ENCODE peak calls at places on chromosomes 16 and 17, in seven cellular contexts. One of them, this sample, is unnamed.

GRCh38 chr16:86905302-86905701 is 327.0 kb downstream of the FOXL1 start:
- DNase-seq in GM12864: no peak
- DNase-seq in gastrocnemius medialis: no peak
- DNase-seq in AG09309: no peak
- DNase-seq in choroid plexus epithelial cell: no peak
- DNase-seq in fibroblast of mammary gland: no peak
- DNase-seq in fibroblast of lung: no peak
- DNase-seq in this sample: no peak

GRCh38 chr17:66727634-66728570 is 107.0 kb upstream of the CACNG5 start:
- DNase-seq in GM12864: peak
- DNase-seq in gastrocnemius medialis: no peak
- DNase-seq in AG09309: no peak
- DNase-seq in fibroblast of lung: peak
- DNase-seq in fibroblast of mammary gland: peak
- DNase-seq in choroid plexus epithelial cell: peak
- DNase-seq in this sample: peak

GRCh38 chr16:26727801-26728200 is 338.9 kb upstream of the C16orf82 start:
- DNase-seq in gastrocnemius medialis: no peak
- DNase-seq in AG09309: no peak
- DNase-seq in fibroblast of lung: no peak
- DNase-seq in fibroblast of mammary gland: no peak
- DNase-seq in GM12864: no peak
- DNase-seq in choroid plexus epithelial cell: no peak
- DNase-seq in this sample: no peak

GRCh38 chr17:49107211-49107557 is 25.4 kb upstream of the B4GALNT2 start:
- DNase-seq in choroid plexus epithelial cell: no peak
- DNase-seq in GM12864: no peak
- DNase-seq in fibroblast of lung: no peak
- DNase-seq in AG09309: no peak
- DNase-seq in gastrocnemius medialis: no peak
- DNase-seq in fibroblast of mammary gland: no peak
- DNase-seq in this sample: no peak

GRCh38 chr16:69796285-69797118 is 34.4 kb downstream of the WWP2 start:
- DNase-seq in fibroblast of lung: peak
- DNase-seq in choroid plexus epithelial cell: peak
- DNase-seq in gastrocnemius medialis: peak
- DNase-seq in fibroblast of mammary gland: peak
- DNase-seq in AG09309: peak
- DNase-seq in GM12864: peak
- DNase-seq in this sample: peak

GRCh38 chr16:10130482-10130996 is 51.7 kb downstream of the GRIN2A start:
- DNase-seq in choroid plexus epithelial cell: no peak
- DNase-seq in fibroblast of mammary gland: peak
- DNase-seq in GM12864: no peak
- DNase-seq in AG09309: no peak
- DNase-seq in gastrocnemius medialis: no peak
- DNase-seq in fibroblast of lung: no peak
- DNase-seq in this sample: peak

GRCh38 chr16:27838536-27839175 is 224.9 kb downstream of the GSG1L start:
- DNase-seq in AG09309: no peak
- DNase-seq in gastrocnemius medialis: no peak
- DNase-seq in choroid plexus epithelial cell: no peak
- DNase-seq in fibroblast of lung: no peak
- DNase-seq in GM12864: no peak
- DNase-seq in fibroblast of mammary gland: no peak
- DNase-seq in this sample: no peak

GRCh38 chr17:45284176-45285140 is 22.6 kb upstream of the SPATA32 start:
- DNase-seq in choroid plexus epithelial cell: no peak
- DNase-seq in AG09309: no peak
- DNase-seq in GM12864: no peak
- DNase-seq in fibroblast of mammary gland: no peak
- DNase-seq in fibroblast of lung: no peak
- DNase-seq in gastrocnemius medialis: peak
- DNase-seq in this sample: no peak

GRCh38 chr17:47993031-47993546 is 22.2 kb downstream of the CDK5RAP3 start:
- DNase-seq in fibroblast of lung: no peak
- DNase-seq in choroid plexus epithelial cell: no peak
- DNase-seq in fibroblast of mammary gland: no peak
- DNase-seq in AG09309: no peak
- DNase-seq in gastrocnemius medialis: no peak
- DNase-seq in GM12864: no peak
- DNase-seq in this sample: no peak

GRCh38 chr17:81090361-81091133 is 55.6 kb downstream of the BAIAP2 start:
- DNase-seq in fibroblast of lung: peak
- DNase-seq in AG09309: no peak
- DNase-seq in gastrocnemius medialis: peak
- DNase-seq in choroid plexus epithelial cell: no peak
- DNase-seq in GM12864: no peak
- DNase-seq in fibroblast of mammary gland: peak
- DNase-seq in this sample: peak

GRCh38 chr16:57530531-57531252 is 5.7 kb downstream of the CCDC102A start:
- DNase-seq in fibroblast of lung: no peak
- DNase-seq in GM12864: no peak
- DNase-seq in fibroblast of mammary gland: no peak
- DNase-seq in gastrocnemius medialis: peak
- DNase-seq in choroid plexus epithelial cell: no peak
- DNase-seq in AG09309: no peak
- DNase-seq in this sample: no peak

GRCh38 chr17:48738803-48739526 is 10.4 kb upstream of the HOXB13 start:
- DNase-seq in fibroblast of mammary gland: no peak
- DNase-seq in gastrocnemius medialis: no peak
- DNase-seq in fibroblast of lung: no peak
- DNase-seq in choroid plexus epithelial cell: no peak
- DNase-seq in AG09309: no peak
- DNase-seq in GM12864: no peak
- DNase-seq in this sample: no peak

GRCh38 chr16:75000481-75001081 is 1.8 kb downstream of the ZNRF1 start:
- DNase-seq in fibroblast of lung: no peak
- DNase-seq in choroid plexus epithelial cell: peak
- DNase-seq in gastrocnemius medialis: no peak
- DNase-seq in fibroblast of mammary gland: no peak
- DNase-seq in GM12864: no peak
- DNase-seq in AG09309: no peak
- DNase-seq in this sample: peak

GRCh38 chr16:75320435-75320834 is 69.0 kb upstream of the BCAR1 start:
- DNase-seq in AG09309: no peak
- DNase-seq in fibroblast of mammary gland: no peak
- DNase-seq in GM12864: no peak
- DNase-seq in choroid plexus epithelial cell: peak
- DNase-seq in gastrocnemius medialis: no peak
- DNase-seq in fibroblast of lung: no peak
- DNase-seq in this sample: no peak

GRCh38 chr16:8905168-8905762 is 23.1 kb downstream of the LITAFD start:
- DNase-seq in AG09309: no peak
- DNase-seq in fibroblast of mammary gland: peak
- DNase-seq in gastrocnemius medialis: no peak
- DNase-seq in fibroblast of lung: peak
- DNase-seq in GM12864: no peak
- DNase-seq in choroid plexus epithelial cell: peak
- DNase-seq in this sample: peak
- TF ChIP-seq CTCF in AG09309: peak
- TF ChIP-seq CTCF in fibroblast of mammary gland: peak
- TF ChIP-seq CTCF in gastrocnemius medialis: no peak
- TF ChIP-seq CTCF in fibroblast of lung: peak
- TF ChIP-seq CTCF in GM12864: peak
- TF ChIP-seq CTCF in choroid plexus epithelial cell: peak
- TF ChIP-seq CTCF in this sample: peak

DNA sequence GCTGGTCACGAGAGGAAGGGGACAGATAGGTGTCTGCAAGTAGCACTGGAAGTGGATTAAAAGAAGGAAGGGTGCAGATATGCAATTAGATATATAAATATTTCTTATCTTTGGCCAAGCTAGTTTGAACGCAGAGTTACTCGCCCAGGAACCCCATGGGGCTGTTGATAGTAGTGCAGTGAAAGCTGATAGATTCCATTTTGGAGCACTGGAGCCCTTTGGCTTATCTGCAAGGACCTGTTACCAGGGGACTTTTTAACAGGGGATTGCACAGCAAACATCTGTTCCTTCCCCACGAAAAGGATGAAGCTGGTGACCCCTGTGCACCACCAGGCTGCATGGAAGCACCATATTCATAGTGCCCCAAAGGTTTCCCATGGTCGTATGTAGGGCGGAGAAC is 218.7 kb downstream of the SHISA9 start:
- DNase-seq in fibroblast of lung: no peak
- DNase-seq in AG09309: no peak
- DNase-seq in choroid plexus epithelial cell: no peak
- DNase-seq in fibroblast of mammary gland: no peak
- DNase-seq in GM12864: no peak
- DNase-seq in gastrocnemius medialis: no peak
- DNase-seq in this sample: no peak
- H3K4me3 ChIP-seq in fibroblast of lung: no peak
- H3K4me3 ChIP-seq in AG09309: no peak
- H3K4me3 ChIP-seq in choroid plexus epithelial cell: no peak
- H3K4me3 ChIP-seq in fibroblast of mammary gland: no peak
- H3K4me3 ChIP-seq in GM12864: no peak
- H3K4me3 ChIP-seq in gastrocnemius medialis: no peak
- H3K4me3 ChIP-seq in this sample: no peak

DNA sequence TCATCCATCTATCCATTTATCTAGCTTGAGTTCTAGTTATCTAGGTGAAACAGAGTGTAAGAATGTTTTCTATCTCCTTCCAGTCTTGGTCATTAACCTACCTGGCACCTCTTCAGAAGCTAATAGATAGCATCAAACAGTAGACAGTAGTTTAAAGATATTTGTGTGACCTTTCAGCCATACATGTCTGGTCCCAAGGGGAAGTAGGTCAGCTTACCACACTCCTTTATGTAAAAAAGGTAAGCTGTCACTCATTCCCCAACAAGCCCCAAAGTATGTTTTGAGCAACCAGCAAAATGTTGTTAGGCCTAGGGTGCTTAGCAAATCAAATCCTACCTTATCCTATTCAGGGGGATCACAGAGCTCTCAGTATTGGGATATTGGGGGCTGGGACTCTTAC is 3.5 kb downstream of the KRT33B start:
- DNase-seq in choroid plexus epithelial cell: no peak
- DNase-seq in GM12864: no peak
- DNase-seq in gastrocnemius medialis: no peak
- DNase-seq in fibroblast of lung: no peak
- DNase-seq in AG09309: no peak
- DNase-seq in fibroblast of mammary gland: no peak
- DNase-seq in this sample: no peak
- TF ChIP-seq CTCF in choroid plexus epithelial cell: no peak
- TF ChIP-seq CTCF in GM12864: no peak
- TF ChIP-seq CTCF in gastrocnemius medialis: no peak
- TF ChIP-seq CTCF in fibroblast of lung: no peak
- TF ChIP-seq CTCF in AG09309: no peak
- TF ChIP-seq CTCF in fibroblast of mammary gland: no peak
- TF ChIP-seq CTCF in this sample: no peak

DNA sequence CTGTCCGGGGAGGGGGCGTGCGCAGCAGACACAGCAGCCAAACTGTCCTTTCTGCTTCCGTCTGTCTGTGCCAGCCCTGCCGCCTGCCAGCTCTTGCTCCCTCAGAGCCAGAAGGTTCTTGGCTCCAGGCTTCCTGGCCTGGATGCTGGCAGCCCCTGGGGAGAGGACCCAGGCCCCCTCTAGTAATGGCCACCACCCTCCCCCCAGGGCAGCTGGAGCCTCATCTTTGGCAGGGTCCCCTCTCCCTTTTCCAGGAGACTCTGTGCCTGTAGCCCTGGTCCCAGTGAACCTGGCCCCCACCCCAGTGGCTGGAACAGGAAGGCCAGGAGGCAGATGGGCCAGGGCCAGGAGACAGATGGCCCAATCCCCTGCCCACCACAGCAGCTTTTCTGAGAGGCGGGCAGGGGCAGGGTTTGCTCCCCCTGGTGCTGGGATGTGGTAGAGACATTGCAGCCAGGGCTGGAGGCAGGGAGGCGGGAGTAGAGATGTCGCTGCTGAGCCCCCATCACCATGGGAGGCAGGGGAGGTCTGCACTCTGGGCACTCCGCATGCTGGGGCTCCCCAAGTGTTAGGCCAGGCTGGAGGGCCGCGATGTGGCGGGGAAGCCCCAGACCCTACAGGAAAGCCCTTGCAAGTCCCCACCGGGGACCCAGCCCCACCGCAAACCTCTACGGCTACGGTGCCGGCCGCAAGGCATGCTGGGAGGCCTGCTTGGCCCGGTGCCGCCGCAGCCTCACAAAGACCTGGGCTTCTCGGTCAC is 16.7 kb downstream of the UNC13D start:
- DNase-seq in choroid plexus epithelial cell: peak
- DNase-seq in GM12864: no peak
- DNase-seq in gastrocnemius medialis: peak
- DNase-seq in AG09309: no peak
- DNase-seq in fibroblast of lung: peak
- DNase-seq in fibroblast of mammary gland: peak
- DNase-seq in this sample: peak
- H3K4me3 ChIP-seq in choroid plexus epithelial cell: peak
- H3K4me3 ChIP-seq in GM12864: peak
- H3K4me3 ChIP-seq in gastrocnemius medialis: peak
- H3K4me3 ChIP-seq in AG09309: peak
- H3K4me3 ChIP-seq in fibroblast of lung: peak
- H3K4me3 ChIP-seq in fibroblast of mammary gland: peak
- H3K4me3 ChIP-seq in this sample: no peak

DNA sequence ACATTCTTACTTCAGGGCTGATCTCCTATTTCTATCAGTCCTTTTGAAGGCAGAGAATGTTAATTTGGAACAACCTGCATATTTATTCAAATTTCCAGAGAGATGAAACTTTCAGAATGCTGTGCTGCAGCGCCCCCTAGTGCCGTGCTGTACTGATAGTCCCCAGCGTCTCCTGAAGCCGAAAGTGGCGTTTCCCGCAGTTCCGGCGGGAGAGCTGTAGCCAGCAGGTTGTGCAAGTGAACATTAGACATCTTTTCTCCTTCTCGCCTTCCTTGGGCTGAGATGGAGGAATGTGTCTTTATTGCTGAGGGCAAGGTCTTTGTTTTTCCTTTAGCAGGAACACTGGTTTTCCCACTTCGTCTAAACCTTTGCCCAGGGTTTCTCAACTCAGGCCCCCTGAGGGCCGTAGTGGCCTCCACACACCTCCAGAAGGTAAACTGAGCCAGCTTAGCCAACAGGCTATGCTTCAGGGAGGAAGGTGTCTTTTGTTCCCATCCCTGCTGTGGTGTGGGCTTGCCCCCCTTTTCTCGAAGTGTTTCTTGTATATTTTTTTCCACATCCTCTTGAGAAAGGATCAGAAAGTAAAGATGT is 26.4 kb downstream of the USP10 start:
- DNase-seq in fibroblast of lung: peak
- DNase-seq in GM12864: peak
- DNase-seq in choroid plexus epithelial cell: peak
- DNase-seq in fibroblast of mammary gland: peak
- DNase-seq in AG09309: peak
- DNase-seq in gastrocnemius medialis: peak
- DNase-seq in this sample: peak
- TF ChIP-seq CTCF in fibroblast of lung: peak
- TF ChIP-seq CTCF in GM12864: peak
- TF ChIP-seq CTCF in choroid plexus epithelial cell: peak
- TF ChIP-seq CTCF in fibroblast of mammary gland: peak
- TF ChIP-seq CTCF in AG09309: peak
- TF ChIP-seq CTCF in gastrocnemius medialis: peak
- TF ChIP-seq CTCF in this sample: peak